ENCODE peak calls at places on chromosome 10, in seven cellular contexts. One of them, this sample, is unnamed.

GRCh38 chr10:31395695-31396094 is 76.7 kb downstream of the ZEB1 start:
- DNase-seq in Caco-2: no peak
- DNase-seq in HFF-Myc: no peak
- DNase-seq in hippocampal formation: no peak
- DNase-seq in SW 1271: no peak
- DNase-seq in activated CD8-positive, alpha-beta memory T cell treated with anti-CD3 and anti-CD28 coated beads, Interleukin-2, amount 50 U/mL, for 48 hours: no peak
- DNase-seq in endothelial cell: no peak
- DNase-seq in this sample: no peak

GRCh38 chr10:96960872-96961271 is 128.8 kb downstream of the LCOR start:
- DNase-seq in Caco-2: no peak
- DNase-seq in HFF-Myc: no peak
- DNase-seq in hippocampal formation: no peak
- DNase-seq in SW 1271: no peak
- DNase-seq in activated CD8-positive, alpha-beta memory T cell treated with anti-CD3 and anti-CD28 coated beads, Interleukin-2, amount 50 U/mL, for 48 hours: no peak
- DNase-seq in endothelial cell: no peak
- DNase-seq in this sample: no peak

GRCh38 chr10:57786331-57786730 is 481.4 kb downstream of the IPMK start:
- DNase-seq in Caco-2: no peak
- DNase-seq in HFF-Myc: no peak
- DNase-seq in hippocampal formation: no peak
- DNase-seq in SW 1271: no peak
- DNase-seq in activated CD8-positive, alpha-beta memory T cell treated with anti-CD3 and anti-CD28 coated beads, Interleukin-2, amount 50 U/mL, for 48 hours: no peak
- DNase-seq in endothelial cell: no peak
- DNase-seq in this sample: no peak

GRCh38 chr10:22624289-22624738 is 90.1 kb downstream of the PIP4K2A start:
- DNase-seq in Caco-2: no peak
- DNase-seq in HFF-Myc: peak; percentile 82
- DNase-seq in hippocampal formation: no peak
- DNase-seq in SW 1271: peak; percentile 67
- DNase-seq in activated CD8-positive, alpha-beta memory T cell treated with anti-CD3 and anti-CD28 coated beads, Interleukin-2, amount 50 U/mL, for 48 hours: no peak
- DNase-seq in endothelial cell: no peak
- DNase-seq in this sample: peak; percentile 50

GRCh38 chr10:71077143-71077581 is 135.2 kb upstream of the UNC5B start:
- DNase-seq in Caco-2: peak; percentile 34
- DNase-seq in HFF-Myc: no peak
- DNase-seq in hippocampal formation: no peak
- DNase-seq in SW 1271: no peak
- DNase-seq in activated CD8-positive, alpha-beta memory T cell treated with anti-CD3 and anti-CD28 coated beads, Interleukin-2, amount 50 U/mL, for 48 hours: peak; percentile 36
- DNase-seq in endothelial cell: no peak
- DNase-seq in this sample: no peak

GRCh38 chr10:50347394-50347802 is 96.1 kb upstream of the ASAH2 start:
- DNase-seq in Caco-2: no peak
- DNase-seq in HFF-Myc: no peak
- DNase-seq in hippocampal formation: no peak
- DNase-seq in SW 1271: no peak
- DNase-seq in activated CD8-positive, alpha-beta memory T cell treated with anti-CD3 and anti-CD28 coated beads, Interleukin-2, amount 50 U/mL, for 48 hours: no peak
- DNase-seq in endothelial cell: no peak
- DNase-seq in this sample: no peak

GRCh38 chr10:33008499-33009243 is 50.6 kb upstream of the ITGB1 start:
- DNase-seq in Caco-2: peak; percentile 63
- DNase-seq in HFF-Myc: peak; percentile 81
- DNase-seq in hippocampal formation: peak; percentile 25
- DNase-seq in SW 1271: peak; percentile 82
- DNase-seq in activated CD8-positive, alpha-beta memory T cell treated with anti-CD3 and anti-CD28 coated beads, Interleukin-2, amount 50 U/mL, for 48 hours: peak; percentile 63
- DNase-seq in endothelial cell: peak; percentile 73
- DNase-seq in this sample: peak; percentile 94

GRCh38 chr10:86139066-86139657 is 227.4 kb downstream of the GRID1 start:
- DNase-seq in Caco-2: no peak
- DNase-seq in HFF-Myc: no peak
- DNase-seq in hippocampal formation: peak; percentile 32
- DNase-seq in SW 1271: peak; percentile 3
- DNase-seq in activated CD8-positive, alpha-beta memory T cell treated with anti-CD3 and anti-CD28 coated beads, Interleukin-2, amount 50 U/mL, for 48 hours: peak; percentile 59
- DNase-seq in endothelial cell: peak; percentile 61
- DNase-seq in this sample: peak; percentile 4

GRCh38 chr10:96370575-96371157 is 11.9 kb upstream of the OPALIN start:
- DNase-seq in Caco-2: peak; percentile 66
- DNase-seq in HFF-Myc: no peak
- DNase-seq in hippocampal formation: peak; percentile 39
- DNase-seq in SW 1271: peak; percentile 28
- DNase-seq in activated CD8-positive, alpha-beta memory T cell treated with anti-CD3 and anti-CD28 coated beads, Interleukin-2, amount 50 U/mL, for 48 hours: peak; percentile 75
- DNase-seq in endothelial cell: peak; percentile 67
- DNase-seq in this sample: peak; percentile 56

GRCh38 chr10:21172774-21173432 is 275.8 kb upstream of the NEBL start:
- DNase-seq in Caco-2: peak; percentile 57
- DNase-seq in HFF-Myc: no peak
- DNase-seq in hippocampal formation: peak; percentile 15
- DNase-seq in SW 1271: no peak
- DNase-seq in activated CD8-positive, alpha-beta memory T cell treated with anti-CD3 and anti-CD28 coated beads, Interleukin-2, amount 50 U/mL, for 48 hours: no peak
- DNase-seq in endothelial cell: peak; percentile 11
- DNase-seq in this sample: no peak

GRCh38 chr10:22548343-22548742 is 166.0 kb downstream of the PIP4K2A start:
- DNase-seq in Caco-2: no peak
- DNase-seq in HFF-Myc: no peak
- DNase-seq in hippocampal formation: no peak
- DNase-seq in SW 1271: no peak
- DNase-seq in activated CD8-positive, alpha-beta memory T cell treated with anti-CD3 and anti-CD28 coated beads, Interleukin-2, amount 50 U/mL, for 48 hours: no peak
- DNase-seq in endothelial cell: no peak
- DNase-seq in this sample: no peak

GRCh38 chr10:97889461-97890265 is 40.0 kb downstream of the GOLGA7B start:
- DNase-seq in Caco-2: no peak
- DNase-seq in HFF-Myc: no peak
- DNase-seq in hippocampal formation: no peak
- DNase-seq in SW 1271: no peak
- DNase-seq in activated CD8-positive, alpha-beta memory T cell treated with anti-CD3 and anti-CD28 coated beads, Interleukin-2, amount 50 U/mL, for 48 hours: no peak
- DNase-seq in endothelial cell: no peak
- DNase-seq in this sample: no peak

GRCh38 chr10:95178797-95179196 is 15.2 kb upstream of the ACSM6 start:
- DNase-seq in Caco-2: no peak
- DNase-seq in HFF-Myc: no peak
- DNase-seq in hippocampal formation: no peak
- DNase-seq in SW 1271: no peak
- DNase-seq in activated CD8-positive, alpha-beta memory T cell treated with anti-CD3 and anti-CD28 coated beads, Interleukin-2, amount 50 U/mL, for 48 hours: no peak
- DNase-seq in endothelial cell: no peak
- DNase-seq in this sample: no peak

GRCh38 chr10:86188796-86189558 is 177.6 kb downstream of the GRID1 start:
- DNase-seq in Caco-2: no peak
- DNase-seq in HFF-Myc: no peak
- DNase-seq in hippocampal formation: no peak
- DNase-seq in SW 1271: no peak
- DNase-seq in activated CD8-positive, alpha-beta memory T cell treated with anti-CD3 and anti-CD28 coated beads, Interleukin-2, amount 50 U/mL, for 48 hours: no peak
- DNase-seq in endothelial cell: no peak
- DNase-seq in this sample: no peak

GRCh38 chr10:118944959-118945622 is 84.4 kb upstream of the NANOS1 start:
- DNase-seq in Caco-2: no peak
- DNase-seq in HFF-Myc: no peak
- DNase-seq in hippocampal formation: no peak
- DNase-seq in SW 1271: no peak
- DNase-seq in activated CD8-positive, alpha-beta memory T cell treated with anti-CD3 and anti-CD28 coated beads, Interleukin-2, amount 50 U/mL, for 48 hours: no peak
- DNase-seq in endothelial cell: no peak
- DNase-seq in this sample: no peak

GRCh38 chr10:104928733-104929132 is 287.6 kb downstream of the SORCS3 start:
- DNase-seq in Caco-2: no peak
- DNase-seq in HFF-Myc: no peak
- DNase-seq in hippocampal formation: no peak
- DNase-seq in SW 1271: no peak
- DNase-seq in activated CD8-positive, alpha-beta memory T cell treated with anti-CD3 and anti-CD28 coated beads, Interleukin-2, amount 50 U/mL, for 48 hours: no peak
- DNase-seq in endothelial cell: no peak
- DNase-seq in this sample: no peak

GRCh38 chr10:58457761-58458616 is 54.7 kb upstream of the BICC1 start:
- DNase-seq in Caco-2: no peak
- DNase-seq in HFF-Myc: peak; percentile 90
- DNase-seq in hippocampal formation: no peak
- DNase-seq in SW 1271: no peak
- DNase-seq in activated CD8-positive, alpha-beta memory T cell treated with anti-CD3 and anti-CD28 coated beads, Interleukin-2, amount 50 U/mL, for 48 hours: no peak
- DNase-seq in endothelial cell: no peak
- DNase-seq in this sample: no peak

GRCh38 chr10:10520391-10521385 is 497.0 kb upstream of the CELF2 start:
- DNase-seq in Caco-2: no peak
- DNase-seq in HFF-Myc: no peak
- DNase-seq in hippocampal formation: no peak
- DNase-seq in SW 1271: no peak
- DNase-seq in activated CD8-positive, alpha-beta memory T cell treated with anti-CD3 and anti-CD28 coated beads, Interleukin-2, amount 50 U/mL, for 48 hours: no peak
- DNase-seq in endothelial cell: no peak
- DNase-seq in this sample: no peak

GRCh38 chr10:77524300-77524711 is 113.3 kb downstream of the KCNMA1 start:
- DNase-seq in Caco-2: no peak
- DNase-seq in HFF-Myc: no peak
- DNase-seq in hippocampal formation: no peak
- DNase-seq in SW 1271: no peak
- DNase-seq in activated CD8-positive, alpha-beta memory T cell treated with anti-CD3 and anti-CD28 coated beads, Interleukin-2, amount 50 U/mL, for 48 hours: no peak
- DNase-seq in endothelial cell: no peak
- DNase-seq in this sample: no peak

GRCh38 chr10:132878730-132879407 is 63.5 kb downstream of the CFAP46 start:
- DNase-seq in Caco-2: peak; percentile 22
- DNase-seq in HFF-Myc: no peak
- DNase-seq in hippocampal formation: no peak
- DNase-seq in SW 1271: no peak
- DNase-seq in activated CD8-positive, alpha-beta memory T cell treated with anti-CD3 and anti-CD28 coated beads, Interleukin-2, amount 50 U/mL, for 48 hours: peak; percentile 43
- DNase-seq in endothelial cell: peak; percentile 12
- DNase-seq in this sample: no peak

GRCh38 chr10:63365976-63366765 is 99.6 kb downstream of the JMJD1C start:
- DNase-seq in Caco-2: no peak
- DNase-seq in HFF-Myc: no peak
- DNase-seq in hippocampal formation: no peak
- DNase-seq in SW 1271: no peak
- DNase-seq in activated CD8-positive, alpha-beta memory T cell treated with anti-CD3 and anti-CD28 coated beads, Interleukin-2, amount 50 U/mL, for 48 hours: no peak
- DNase-seq in endothelial cell: no peak
- DNase-seq in this sample: no peak

GRCh38 chr10:93871805-93872204 is 22.0 kb upstream of the SLC35G1 start:
- DNase-seq in Caco-2: no peak
- DNase-seq in HFF-Myc: no peak
- DNase-seq in hippocampal formation: no peak
- DNase-seq in SW 1271: no peak
- DNase-seq in activated CD8-positive, alpha-beta memory T cell treated with anti-CD3 and anti-CD28 coated beads, Interleukin-2, amount 50 U/mL, for 48 hours: no peak
- DNase-seq in endothelial cell: no peak
- DNase-seq in this sample: no peak

GRCh38 chr10:53840668-53841067 is 960.4 kb downstream of the PCDH15 start:
- DNase-seq in Caco-2: no peak
- DNase-seq in HFF-Myc: no peak
- DNase-seq in hippocampal formation: no peak
- DNase-seq in SW 1271: no peak
- DNase-seq in activated CD8-positive, alpha-beta memory T cell treated with anti-CD3 and anti-CD28 coated beads, Interleukin-2, amount 50 U/mL, for 48 hours: no peak
- DNase-seq in endothelial cell: no peak
- DNase-seq in this sample: no peak

GRCh38 chr10:51074238-51075028 is at the start of gene PRKG1:
- DNase-seq in Caco-2: peak; percentile 78
- DNase-seq in HFF-Myc: peak; percentile 61
- DNase-seq in hippocampal formation: peak; percentile 58
- DNase-seq in SW 1271: peak; percentile 67
- DNase-seq in activated CD8-positive, alpha-beta memory T cell treated with anti-CD3 and anti-CD28 coated beads, Interleukin-2, amount 50 U/mL, for 48 hours: peak; percentile 53
- DNase-seq in endothelial cell: peak; percentile 68
- DNase-seq in this sample: peak; percentile 33

GRCh38 chr10:91590142-91590903 is 42.5 kb downstream of the PPP1R3C start:
- DNase-seq in Caco-2: no peak
- DNase-seq in HFF-Myc: no peak
- DNase-seq in hippocampal formation: peak; percentile 13
- DNase-seq in SW 1271: no peak
- DNase-seq in activated CD8-positive, alpha-beta memory T cell treated with anti-CD3 and anti-CD28 coated beads, Interleukin-2, amount 50 U/mL, for 48 hours: no peak
- DNase-seq in endothelial cell: no peak
- DNase-seq in this sample: no peak

GRCh38 chr10:34996843-34997242 is 93.3 kb downstream of the CUL2 start:
- DNase-seq in Caco-2: no peak
- DNase-seq in HFF-Myc: no peak
- DNase-seq in hippocampal formation: no peak
- DNase-seq in SW 1271: no peak
- DNase-seq in activated CD8-positive, alpha-beta memory T cell treated with anti-CD3 and anti-CD28 coated beads, Interleukin-2, amount 50 U/mL, for 48 hours: no peak
- DNase-seq in endothelial cell: no peak
- DNase-seq in this sample: no peak

GRCh38 chr10:111598433-111599059 is 521.7 kb downstream of the ADRA2A start:
- DNase-seq in Caco-2: peak; percentile 60
- DNase-seq in HFF-Myc: peak; percentile 9
- DNase-seq in hippocampal formation: peak; percentile 23
- DNase-seq in SW 1271: peak; percentile 2
- DNase-seq in activated CD8-positive, alpha-beta memory T cell treated with anti-CD3 and anti-CD28 coated beads, Interleukin-2, amount 50 U/mL, for 48 hours: peak; percentile 54
- DNase-seq in endothelial cell: peak; percentile 63
- DNase-seq in this sample: peak; percentile 18

GRCh38 chr10:78357027-78357672 is 323.5 kb downstream of the RPS24 start:
- DNase-seq in Caco-2: no peak
- DNase-seq in HFF-Myc: no peak
- DNase-seq in hippocampal formation: no peak
- DNase-seq in SW 1271: no peak
- DNase-seq in activated CD8-positive, alpha-beta memory T cell treated with anti-CD3 and anti-CD28 coated beads, Interleukin-2, amount 50 U/mL, for 48 hours: no peak
- DNase-seq in endothelial cell: no peak
- DNase-seq in this sample: no peak

GRCh38 chr10:24041030-24041429 is 167.9 kb upstream of the KIAA1217 start:
- DNase-seq in Caco-2: no peak
- DNase-seq in HFF-Myc: no peak
- DNase-seq in hippocampal formation: no peak
- DNase-seq in SW 1271: no peak
- DNase-seq in activated CD8-positive, alpha-beta memory T cell treated with anti-CD3 and anti-CD28 coated beads, Interleukin-2, amount 50 U/mL, for 48 hours: no peak
- DNase-seq in endothelial cell: no peak
- DNase-seq in this sample: no peak